ENCODE peak calls at places on chromosomes 12 and 14, in six cellular contexts. L, C, B, I, G and Q are unnamed samples.

GRCh38 chr14:75522919-75523318 is 650 bp downstream of the BATF start:
- DNase-seq in L (no peak), C (no peak), B (no peak), I (no peak), G (no peak), Q (no peak)

GRCh38 chr14:101226603-101227425 is 323.3 kb upstream of the RTL1 start:
- DNase-seq in L (no peak), C (no peak), B (peak; percentile 31), I (no peak), G (no peak), Q (no peak)

GRCh38 chr12:116539361-116539771 is 19.8 kb upstream of the MAP1LC3B2 start:
- DNase-seq in L (no peak), C (no peak), B (no peak), I (no peak), G (no peak), Q (no peak)

GRCh38 chr12:93823616-93824410 is 146.6 kb downstream of the CRADD start:
- DNase-seq in L (no peak), C (no peak), B (no peak), I (no peak), G (no peak), Q (no peak)

GRCh38 chr14:89870335-89870734 is 84.2 kb downstream of the EFCAB11 start:
- DNase-seq in L (no peak), C (no peak), B (no peak), I (no peak), G (no peak), Q (no peak)

GRCh38 chr14:24338843-24339242 is 948 bp downstream of the RIPK3 start:
- DNase-seq in L (no peak), C (no peak), B (no peak), I (no peak), G (no peak), Q (no peak)

GRCh38 chr12:53115112-53115890 is 12.0 kb downstream of the SOAT2 start:
- DNase-seq in L (peak; percentile 89), C (no peak), B (no peak), I (no peak), G (no peak), Q (no peak)

GRCh38 chr14:99258341-99258781 is 13.6 kb downstream of the BCL11B start:
- DNase-seq in L (no peak), C (no peak), B (no peak), I (no peak), G (no peak), Q (no peak)

GRCh38 chr12:101713059-101713682 is 15.7 kb downstream of the CHPT1 start:
- DNase-seq in L (no peak), C (no peak), B (peak; percentile 56), I (peak; percentile 78), G (no peak), Q (peak; percentile 67)

GRCh38 chr12:49627752-49628360 is 4.5 kb downstream of the PRPF40B start:
- DNase-seq in L (no peak), C (no peak), B (no peak), I (no peak), G (no peak), Q (no peak)

GRCh38 chr12:6873094-6874006 is at the start of gene SPSB2:
- DNase-seq in L (peak; percentile 89), C (peak; percentile 88), B (peak; percentile 99), I (peak; percentile 99), G (peak; percentile 78), Q (peak; percentile 94)

GRCh38 chr12:6871052-6871957 is 1.8 kb downstream of the SPSB2 start:
- DNase-seq in L (no peak), C (no peak), B (peak; percentile 83), I (peak; percentile 77), G (no peak), Q (no peak)

GRCh38 chr12:6868211-6869048 is 1.1 kb downstream of the TPI1 start:
- DNase-seq in L (no peak), C (no peak), B (no peak), I (no peak), G (no peak), Q (no peak)

GRCh38 chr12:6869049-6870021 is 2.0 kb downstream of the TPI1 start:
- DNase-seq in L (peak; percentile 31), C (no peak), B (peak; percentile 90), I (peak; percentile 94), G (no peak), Q (peak; percentile 88)

DNA sequence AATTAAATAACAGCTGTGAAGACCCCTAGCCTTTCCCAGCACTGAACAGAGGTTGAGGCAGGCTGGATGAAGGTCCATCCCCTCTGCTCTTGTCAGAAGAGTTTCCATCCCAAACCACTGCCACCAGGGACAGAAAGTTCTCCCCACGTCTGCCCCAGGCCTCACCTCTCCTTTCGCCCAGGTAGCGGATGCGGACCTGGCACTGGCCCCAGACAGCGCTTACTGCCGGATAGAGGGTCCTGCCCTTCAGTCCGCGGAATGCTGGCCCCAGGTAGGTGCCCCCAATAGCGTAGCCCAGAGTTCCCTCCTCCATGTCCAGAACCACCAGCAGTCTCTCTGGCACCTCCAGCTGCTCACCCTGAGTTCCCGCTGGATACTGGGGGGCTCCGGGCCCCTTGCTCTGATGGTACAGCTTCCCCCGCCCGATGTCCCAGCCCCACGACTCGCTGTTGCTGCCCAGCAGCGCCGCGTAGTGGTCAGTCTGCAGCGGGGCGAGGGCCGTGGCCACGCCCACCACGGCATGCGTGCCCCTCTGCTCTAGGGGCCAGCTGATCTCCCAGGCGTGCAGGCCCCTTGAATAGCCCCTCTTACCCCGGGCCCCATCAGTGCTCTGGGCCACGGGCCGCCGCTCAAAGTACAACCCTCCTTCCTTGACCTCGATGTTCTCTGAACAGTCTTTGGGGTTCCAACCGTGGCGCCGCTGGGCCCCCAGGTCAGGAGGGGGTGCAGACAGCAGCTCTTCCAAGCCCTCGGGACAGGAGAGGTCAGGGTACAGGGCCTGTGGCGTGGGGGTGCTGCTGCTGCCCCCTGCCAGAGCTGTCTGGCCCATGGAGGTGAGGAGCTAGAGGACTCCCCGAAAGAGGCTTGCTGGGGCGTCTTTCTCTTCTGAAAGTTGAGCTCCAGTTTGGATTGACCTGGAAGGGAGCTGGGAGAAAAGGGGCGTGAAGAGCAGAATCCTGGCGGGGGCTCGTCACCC is 742 bp downstream of the SPSB2 start:
- DNase-seq in L (peak; percentile 62), C (peak; percentile 43), B (peak; percentile 91), I (peak; percentile 93), G (no peak), Q (peak; percentile 76)
- H3K4me1 ChIP-seq in L (peaks cover 30% of the 10 kb centered on the region), C (peaks cover 43% of the 10 kb centered on the region), B (peaks cover 43% of the 10 kb centered on the region), I (no peaks in the 10 kb centered on the region), G (peaks cover 36% of the 10 kb centered on the region), Q (peaks cover 35% of the 10 kb centered on the region)

GRCh38 chr14:45284802-45285201 is 31.8 kb upstream of the MIS18BP1 start:
- DNase-seq in L (no peak), C (no peak), B (no peak), I (no peak), G (no peak), Q (no peak)
- TF ChIP-seq CTCF in L (no peak), C (no peak), B (no peak), I (no peak), G (no peak), Q (no peak)

DNA sequence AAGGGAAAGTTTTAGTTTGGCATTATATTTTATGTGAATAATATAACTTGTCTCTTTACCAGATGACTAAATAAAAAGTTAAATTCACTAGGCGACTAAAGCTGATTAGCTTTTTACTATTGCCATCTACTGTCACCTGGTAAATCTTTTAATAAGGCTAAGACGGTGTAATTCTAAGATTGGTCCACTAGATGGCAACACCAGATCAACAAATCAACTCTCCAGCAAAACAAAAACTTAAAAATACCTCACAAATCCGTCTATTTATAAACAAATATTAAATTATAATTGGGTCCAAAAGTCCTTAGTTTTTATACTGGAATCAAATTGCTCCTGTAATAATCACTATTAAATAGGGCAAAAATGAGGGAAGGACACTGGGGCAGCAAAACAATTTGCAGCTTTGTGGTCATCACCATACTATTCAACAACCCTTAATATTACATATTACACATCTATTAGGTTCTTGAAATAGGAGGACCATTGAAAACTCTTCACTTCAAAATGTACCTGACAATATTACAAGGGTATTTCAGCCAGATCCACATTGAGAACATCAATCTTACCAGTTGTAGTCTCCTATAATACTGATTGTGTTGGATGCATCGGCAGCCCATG is 47.9 kb downstream of the GALC start:
- DNase-seq in L (peak; percentile 19), C (no peak), B (no peak), I (no peak), G (no peak), Q (no peak)
- H3K4me1 ChIP-seq in L (no peaks in the 10 kb centered on the region), C (no peaks in the 10 kb centered on the region), B (no peaks in the 10 kb centered on the region), I (no peaks in the 10 kb centered on the region), G (no peaks in the 10 kb centered on the region), Q (no peaks in the 10 kb centered on the region)

DNA sequence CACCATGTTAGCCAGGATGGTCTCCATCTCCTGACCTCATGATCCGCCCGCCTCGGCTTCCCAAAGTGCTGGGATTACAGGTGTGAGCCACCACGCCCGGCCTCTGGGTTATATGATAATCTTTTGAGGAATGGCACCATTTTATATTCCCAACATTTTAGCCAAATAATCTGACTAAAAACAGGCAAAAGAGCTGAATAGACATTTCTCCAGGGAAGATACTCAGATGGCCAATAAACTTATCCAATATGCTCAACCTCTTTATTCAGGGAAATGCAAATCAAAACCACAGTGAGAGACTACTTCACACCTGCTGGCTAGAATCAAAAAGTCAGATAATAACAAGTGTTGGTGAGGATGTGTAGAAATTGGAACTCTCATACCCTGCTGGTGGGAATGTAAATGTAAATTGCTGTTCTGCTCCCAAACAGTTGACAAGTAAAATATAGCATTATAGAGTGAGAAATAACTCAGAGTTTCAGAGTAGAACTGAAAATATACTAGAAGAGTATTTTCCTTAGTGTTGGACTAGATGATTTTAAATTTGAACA is 80.0 kb downstream of the RCOR1 start:
- DNase-seq in L (no peak), C (no peak), B (no peak), I (no peak), G (no peak), Q (no peak)
- TF ChIP-seq CTCF in L (no peak), C (no peak), B (no peak), I (no peak), G (no peak), Q (no peak)